ENCODE peak calls at places on chromosomes 12 and 14, in five cellular contexts. Y is body of pancreas, Z is endothelial cell, T is esophagus muscularis mucosa, R is astrocyte of the spinal cord. C is an unnamed sample.

GRCh38 chr14:71588028-71588427 is 344.2 kb upstream of the RGS6 start:
- DNase-seq in Y (no peak), R (peak; percentile 86), T (no peak), Z (no peak), C (no peak)

GRCh38 chr12:77979597-77980250 is 149.0 kb downstream of the NAV3 start:
- DNase-seq in Z (no peak), T (no peak), R (no peak), Y (no peak), C (no peak)

GRCh38 chr14:65791551-65791981 is 379.0 kb downstream of the FUT8 start:
- DNase-seq in Y (no peak), T (no peak), R (peak; percentile 47), Z (no peak), C (no peak)

GRCh38 chr14:103115845-103116572 is 7.3 kb upstream of the TNFAIP2 start:
- DNase-seq in R (no peak), Z (no peak), T (no peak), Y (no peak), C (no peak)

GRCh38 chr14:101862177-101862576 is 100.7 kb downstream of the PPP2R5C start:
- DNase-seq in R (peak; percentile 62), Y (no peak), T (no peak), Z (no peak), C (no peak)

GRCh38 chr14:75268638-75269550 is 9.7 kb upstream of the FOS start:
- DNase-seq in Y (peak; percentile 70), T (no peak), Z (no peak), R (no peak), C (no peak)

GRCh38 chr12:132158677-132159554 is 14.7 kb downstream of the NOC4L start:
- DNase-seq in T (no peak), Z (no peak), Y (no peak), R (no peak), C (no peak)

GRCh38 chr14:29741909-29742401 is 185.7 kb downstream of the PRKD1 start:
- DNase-seq in Z (no peak), Y (peak; percentile 21), T (no peak), R (peak; percentile 80), C (no peak)

GRCh38 chr12:108312885-108313203 is 26.3 kb downstream of the CMKLR1 start:
- DNase-seq in R (no peak), Z (no peak), Y (peak; percentile 75), T (no peak), C (peak; percentile 90)

GRCh38 chr14:77039285-77040058 is 11.0 kb upstream of the IRF2BPL start:
- DNase-seq in Y (no peak), T (no peak), Z (no peak), R (peak; percentile 81), C (no peak)

GRCh38 chr12:6067152-6067916 is 57.1 kb downstream of the VWF start:
- DNase-seq in T (no peak), Y (no peak), Z (peak; percentile 59), R (no peak), C (no peak)
- TF ChIP-seq CTCF in T (peak; percentile 43), Y (no peak), Z (peak; percentile 64), R (peak; percentile 61), C (peak; percentile 55)

GRCh38 chr12:117098361-117099217 is 627 bp downstream of the TESC start:
- DNase-seq in Z (no peak), T (no peak), Y (peak; percentile 91), R (no peak), C (no peak)

GRCh38 chr12:117098071-117098360 is 1.2 kb downstream of the TESC start:
- DNase-seq in Z (no peak), T (no peak), Y (no peak), R (no peak), C (no peak)

GRCh38 chr12:117100851-117101673 is 1.8 kb upstream of the TESC start:
- DNase-seq in T (no peak), Z (no peak), Y (no peak), R (no peak), C (no peak)

GRCh38 chr12:117101953-117102833 is 3.0 kb upstream of the TESC start:
- DNase-seq in R (no peak), Z (no peak), Y (no peak), T (no peak), C (no peak)

DNA sequence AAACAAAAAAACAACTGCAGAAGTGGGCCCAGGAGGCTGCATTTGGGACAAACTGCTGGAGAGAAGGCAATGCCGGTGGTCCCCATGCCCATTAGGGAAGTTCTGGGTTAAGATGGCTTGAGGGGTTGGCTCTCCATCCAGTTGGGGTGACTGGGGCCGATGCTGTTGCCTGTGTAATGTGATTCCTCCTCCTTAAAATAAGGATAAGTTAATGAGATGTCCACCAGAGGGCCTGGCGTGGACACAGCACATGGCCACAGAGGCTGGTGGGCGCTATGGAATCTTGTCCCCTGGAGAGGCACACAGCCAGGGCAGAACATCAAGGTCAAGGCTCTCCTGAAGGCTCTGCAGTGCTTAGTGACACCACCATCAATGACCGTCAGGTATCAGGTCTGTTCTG is 1.0 kb upstream of the TESC start:
- DNase-seq in T (no peak), R (no peak), Y (no peak), Z (no peak), C (no peak)
- TF ChIP-seq CTCF in T (no peak), R (peak; percentile 33), Y (no peak), Z (peak; percentile 50), C (peak; percentile 43)

DNA sequence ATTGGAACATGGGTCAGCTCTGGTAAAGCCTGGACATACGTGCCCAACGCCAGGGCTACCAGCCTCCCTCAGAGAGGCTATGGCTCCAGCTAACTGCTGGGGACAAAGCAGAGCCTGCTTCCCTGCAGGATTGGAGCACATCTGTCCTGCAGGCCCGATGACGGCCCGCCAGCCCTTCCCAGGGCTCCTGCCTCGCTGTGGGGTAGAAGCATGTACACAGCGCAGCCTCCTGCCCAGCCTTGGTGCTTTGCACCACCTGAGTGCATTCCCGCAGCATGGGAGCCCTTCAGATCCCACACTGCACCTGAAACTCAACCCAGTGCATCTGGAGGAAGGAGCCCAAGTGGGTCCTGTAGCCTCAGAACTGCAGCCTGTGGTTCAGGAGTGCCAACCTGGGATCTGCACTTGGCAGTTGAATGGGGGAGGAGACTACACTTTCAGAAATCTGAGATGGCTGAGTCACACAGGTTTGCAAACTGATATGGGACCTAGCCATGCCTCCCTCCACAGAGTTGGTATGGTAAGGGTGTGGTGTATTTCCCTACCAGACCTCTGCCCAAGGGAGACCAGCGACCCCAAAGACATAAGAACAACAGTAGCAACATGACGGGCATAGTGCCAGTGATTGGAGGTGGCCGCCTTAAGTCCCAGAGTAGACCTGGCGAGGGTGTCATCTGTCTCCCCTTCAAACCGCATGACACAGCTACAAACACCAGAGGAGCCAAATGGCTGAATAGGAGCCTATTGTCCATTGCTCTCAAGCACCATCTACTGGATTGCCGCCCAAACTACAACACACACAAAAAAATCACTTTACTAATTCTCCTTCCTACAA is 273.9 kb upstream of the MIS18BP1 start:
- DNase-seq in Y (peak; percentile 62), T (no peak), Z (peak; percentile 64), R (no peak), C (peak; percentile 75)
- TF ChIP-seq CTCF in Y (peak; percentile 54), T (no peak), Z (peak; percentile 55), R (peak; percentile 21), C (peak; percentile 54)

DNA sequence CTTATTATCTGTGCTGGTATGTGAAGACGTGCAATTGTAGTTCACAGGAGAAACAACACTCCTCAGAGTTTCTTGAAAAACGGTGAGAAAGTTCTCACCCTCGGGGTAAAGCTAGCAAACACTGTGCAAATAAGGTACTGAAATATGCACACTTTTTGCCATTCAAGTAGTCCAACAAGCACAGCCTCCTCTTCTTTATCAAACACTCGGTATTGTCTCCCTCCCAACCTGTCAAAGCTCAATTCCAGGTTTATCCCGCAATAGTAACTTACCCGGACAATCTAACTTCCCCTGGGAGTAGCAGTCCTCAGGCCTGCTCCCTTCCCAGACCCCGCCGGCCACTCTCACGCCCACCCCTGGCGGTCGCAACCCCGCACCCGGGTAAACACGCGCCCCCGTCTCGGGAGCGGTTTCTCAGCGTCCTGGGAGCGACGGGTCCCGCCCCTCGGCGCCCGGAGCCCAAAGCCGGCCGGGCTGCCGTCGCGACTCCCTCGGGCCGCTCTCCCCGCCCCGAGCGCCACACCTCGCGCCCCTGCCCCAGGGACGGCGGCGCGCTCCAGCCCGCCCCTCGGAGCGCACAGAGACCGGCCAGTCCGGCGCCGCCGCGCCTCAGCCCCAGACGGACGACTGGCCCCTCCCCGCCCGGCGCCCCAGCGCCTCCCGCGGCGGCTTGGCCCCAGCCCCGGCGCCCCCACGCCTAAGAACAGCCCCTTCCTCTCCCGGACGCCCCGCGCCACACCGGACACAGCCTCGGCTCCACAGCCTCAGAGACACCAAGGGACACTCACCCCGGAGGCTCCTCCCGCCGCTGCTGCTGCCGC is 594 bp downstream of the BTBD7 start:
- DNase-seq in Z (peak; percentile 69), T (no peak), R (peak; percentile 42), Y (peak; percentile 66), C (peak; percentile 85)
- TF ChIP-seq CTCF in Z (no peak), T (no peak), R (no peak), Y (no peak), C (no peak)

C was measured in osteocyte.